ENCODE peak calls at places on chromosomes 2 and 18, in eight cellular contexts. V is stomach, Y is GM23248, I is HL-60, H is heart right ventricle, E is ovary, R is PC-3, X is right cardiac atrium. C is an unnamed sample.

GRCh38 chr18:79543861-79544385 is 135.7 kb upstream of the CTDP1 start:
- DNase-seq in R (no peak), Y (no peak), X (no peak), E (no peak), H (no peak), I (no peak), V (peak), C (no peak)

GRCh38 chr18:44729631-44730101 is 49.0 kb downstream of the SETBP1 start:
- DNase-seq in V (no peak), R (no peak), E (no peak), X (no peak), Y (peak), I (no peak), H (no peak), C (peak)

GRCh38 chr2:121186261-121186660 is 98.7 kb downstream of the TFCP2L1 start:
- DNase-seq in E (no peak), I (no peak), R (no peak), V (peak), X (no peak), Y (no peak), H (no peak), C (no peak)

GRCh38 chr2:9753276-9753600 is 90.0 kb upstream of the TAF1B start:
- DNase-seq in I (peak), E (no peak), H (no peak), V (peak), X (peak), Y (peak), R (peak), C (peak)

GRCh38 chr2:195494452-195494851 is 162.6 kb upstream of the SLC39A10 start:
- DNase-seq in X (no peak), I (no peak), V (no peak), R (no peak), E (no peak), H (no peak), Y (peak), C (no peak)

GRCh38 chr2:158825021-158825420 is 29.9 kb downstream of the DAPL1 start:
- DNase-seq in I (no peak), Y (no peak), R (no peak), X (no peak), E (no peak), V (no peak), H (no peak), C (no peak)

GRCh38 chr18:56202567-56203136 is 435.7 kb downstream of the TXNL1 start:
- DNase-seq in X (no peak), V (no peak), I (no peak), E (no peak), H (no peak), R (no peak), Y (peak), C (no peak)

GRCh38 chr2:100752628-100753333 is 67.2 kb upstream of the NPAS2 start:
- DNase-seq in R (peak), X (no peak), H (no peak), I (peak), V (no peak), Y (peak), E (no peak), C (no peak)

GRCh38 chr18:26556573-26556972 is 8.2 kb upstream of the KCTD1 start:
- DNase-seq in I (no peak), R (no peak), H (no peak), Y (peak), E (no peak), V (no peak), X (no peak), C (no peak)

GRCh38 chr2:8477511-8478132 is 204.2 kb upstream of the ID2 start:
- DNase-seq in Y (no peak), H (no peak), E (peak), I (peak), X (no peak), R (peak), V (no peak), C (no peak)

GRCh38 chr2:26772064-26773001 is 8.2 kb downstream of the SLC35F6 start:
- DNase-seq in R (peak), Y (peak), E (peak), X (peak), H (peak), V (peak), I (no peak), C (peak)

GRCh38 chr2:222468338-222468737 is 44.0 kb downstream of the SGPP2 start:
- DNase-seq in X (peak), H (peak), V (peak), Y (peak), I (no peak), R (no peak), E (peak), C (no peak)

GRCh38 chr2:190050001-190050400 is 12.5 kb downstream of the MSTN start:
- DNase-seq in E (no peak), R (no peak), X (no peak), Y (no peak), V (no peak), I (no peak), H (no peak), C (no peak)

GRCh38 chr2:230602562-230603230 is 109.9 kb upstream of the CAB39 start:
- DNase-seq in Y (no peak), X (no peak), I (peak), E (no peak), V (no peak), H (no peak), R (no peak), C (peak)

GRCh38 chr2:18445412-18446320 is 114.8 kb downstream of the RDH14 start:
- DNase-seq in H (no peak), R (no peak), V (no peak), Y (peak), X (peak), E (no peak), I (no peak), C (no peak)

GRCh38 chr2:170815746-170816498 is 765 bp upstream of the GAD1 start:
- DNase-seq in H (peak), E (peak), I (no peak), R (peak), X (peak), V (peak), Y (peak), C (peak)

GRCh38 chr18:62988467-62988866 is 273.1 kb downstream of the PHLPP1 start:
- DNase-seq in X (no peak), I (no peak), Y (no peak), E (no peak), V (no peak), R (no peak), H (no peak), C (no peak)

GRCh38 chr18:6683112-6683876 is 46.2 kb upstream of the ARHGAP28 start:
- DNase-seq in R (no peak), Y (no peak), H (peak), V (peak), X (peak), E (peak), I (no peak), C (no peak)

GRCh38 chr2:113136828-113137775 is 9.7 kb downstream of the IL1RN start:
- DNase-seq in V (peak), Y (peak), I (no peak), R (peak), H (no peak), X (no peak), E (no peak), C (no peak)

GRCh38 chr2:218081695-218082094 is 12.6 kb downstream of the RUFY4 start:
- DNase-seq in E (no peak), H (no peak), V (no peak), Y (peak), X (no peak), I (no peak), R (no peak), C (no peak)

GRCh38 chr2:36277146-36277808 is 78.3 kb upstream of the CRIM1 start:
- DNase-seq in Y (peak), R (peak), E (no peak), I (no peak), X (no peak), H (no peak), V (no peak), C (no peak)

GRCh38 chr2:3179208-3179607 is 198.4 kb downstream of the EIPR1 start:
- DNase-seq in R (no peak), V (no peak), E (no peak), Y (no peak), H (no peak), I (no peak), X (no peak), C (no peak)

GRCh38 chr2:106264203-106264602 is 70.1 kb upstream of the UXS1 start:
- DNase-seq in V (no peak), R (no peak), Y (no peak), H (no peak), X (no peak), E (no peak), I (no peak), C (no peak)

GRCh38 chr18:12515550-12515949 is 107.8 kb downstream of the PRELID3A start:
- DNase-seq in Y (peak), V (no peak), I (no peak), R (no peak), E (no peak), H (no peak), X (no peak), C (no peak)

GRCh38 chr2:239549711-239550265 is 149.0 kb upstream of the HDAC4 start:
- DNase-seq in R (no peak), E (no peak), I (no peak), V (no peak), X (no peak), Y (no peak), H (no peak), C (no peak)

GRCh38 chr18:37249895-37250618 is 315.5 kb downstream of the CELF4 start:
- DNase-seq in Y (no peak), X (no peak), E (no peak), H (no peak), V (peak), I (no peak), R (no peak), C (no peak)

GRCh38 chr18:76619342-76620315 is 124.6 kb upstream of the ZNF516 start:
- DNase-seq in Y (peak), H (peak), E (peak), V (peak), X (peak), I (peak), R (no peak), C (no peak)

GRCh38 chr18:69774831-69775230 is 172.8 kb downstream of the CD226 start:
- DNase-seq in Y (peak), R (no peak), V (no peak), X (no peak), H (no peak), E (no peak), I (peak), C (no peak)

GRCh38 chr2:104404546-104404945 is 449.4 kb upstream of the POU3F3 start:
- DNase-seq in E (no peak), Y (no peak), I (no peak), H (no peak), X (no peak), R (no peak), V (no peak), C (no peak)

GRCh38 chr18:44601447-44601846 is 79.2 kb upstream of the SETBP1 start:
- DNase-seq in I (no peak), X (no peak), H (no peak), R (peak), Y (peak), V (no peak), E (no peak), C (no peak)

GRCh38 chr2:127149384-127149783 is 42.4 kb upstream of the BIN1 start:
- DNase-seq in X (no peak), V (no peak), Y (peak), E (no peak), R (peak), H (no peak), I (no peak), C (no peak)

GRCh38 chr2:232456296-232457120 is 555 bp downstream of the ALPI start:
- DNase-seq in Y (no peak), H (no peak), R (no peak), X (no peak), V (no peak), E (peak), I (no peak), C (no peak)

GRCh38 chr2:158931577-158931976 is 36.9 kb upstream of the TANC1 start:
- DNase-seq in V (no peak), X (no peak), E (no peak), Y (peak), R (peak), H (no peak), I (no peak), C (no peak)

GRCh38 chr2:113185643-113186315 is 12.0 kb downstream of the PSD4 start:
- DNase-seq in R (no peak), H (peak), Y (no peak), I (no peak), V (peak), E (no peak), X (peak), C (no peak)

DNA sequence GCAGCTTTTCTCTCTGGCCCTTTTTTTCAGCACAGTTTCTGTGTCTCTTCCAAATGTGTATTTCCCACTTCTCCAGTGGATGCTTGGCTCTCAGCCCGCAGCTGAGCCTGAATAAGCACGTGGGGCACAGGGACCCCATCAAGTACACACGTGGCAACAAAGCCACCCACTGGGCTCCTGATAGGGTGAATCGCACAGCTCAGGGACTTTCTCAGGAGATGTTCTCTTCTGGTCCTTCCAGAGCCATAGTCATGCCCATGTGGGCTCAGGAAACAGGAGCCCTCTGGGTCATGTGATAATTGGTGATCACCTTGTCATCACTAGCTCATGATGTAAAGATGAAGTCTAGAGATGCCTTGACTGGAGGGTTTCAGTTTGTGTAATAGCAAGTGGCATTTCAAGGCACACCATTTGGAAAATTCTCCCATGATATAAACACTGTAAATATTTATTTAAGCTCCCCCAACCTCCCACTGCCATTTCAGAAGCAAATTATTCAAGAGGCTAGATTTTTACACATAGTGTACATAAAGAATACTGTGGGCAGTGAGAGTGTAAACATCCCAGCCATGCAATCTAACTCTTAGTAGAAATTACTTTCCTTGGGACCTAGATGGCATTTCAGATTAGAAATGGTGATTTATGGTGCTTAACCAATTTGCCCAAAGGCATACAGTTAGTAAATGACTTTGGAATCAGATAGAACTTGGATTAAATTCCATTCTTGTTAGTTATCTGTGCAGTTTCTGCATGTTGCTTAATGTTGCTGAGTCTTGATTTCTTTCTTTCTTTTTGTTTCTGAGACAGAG is 597.5 kb downstream of the SLC4A3 start:
- DNase-seq in I (no peak), H (no peak), Y (peak), V (no peak), R (peak), X (no peak), E (no peak), C (no peak)
- H3K27ac ChIP-seq in I (no peak), H (no peak), Y (peak), V (no peak), R (peak), X (no peak), E (no peak), C (no peak)

DNA sequence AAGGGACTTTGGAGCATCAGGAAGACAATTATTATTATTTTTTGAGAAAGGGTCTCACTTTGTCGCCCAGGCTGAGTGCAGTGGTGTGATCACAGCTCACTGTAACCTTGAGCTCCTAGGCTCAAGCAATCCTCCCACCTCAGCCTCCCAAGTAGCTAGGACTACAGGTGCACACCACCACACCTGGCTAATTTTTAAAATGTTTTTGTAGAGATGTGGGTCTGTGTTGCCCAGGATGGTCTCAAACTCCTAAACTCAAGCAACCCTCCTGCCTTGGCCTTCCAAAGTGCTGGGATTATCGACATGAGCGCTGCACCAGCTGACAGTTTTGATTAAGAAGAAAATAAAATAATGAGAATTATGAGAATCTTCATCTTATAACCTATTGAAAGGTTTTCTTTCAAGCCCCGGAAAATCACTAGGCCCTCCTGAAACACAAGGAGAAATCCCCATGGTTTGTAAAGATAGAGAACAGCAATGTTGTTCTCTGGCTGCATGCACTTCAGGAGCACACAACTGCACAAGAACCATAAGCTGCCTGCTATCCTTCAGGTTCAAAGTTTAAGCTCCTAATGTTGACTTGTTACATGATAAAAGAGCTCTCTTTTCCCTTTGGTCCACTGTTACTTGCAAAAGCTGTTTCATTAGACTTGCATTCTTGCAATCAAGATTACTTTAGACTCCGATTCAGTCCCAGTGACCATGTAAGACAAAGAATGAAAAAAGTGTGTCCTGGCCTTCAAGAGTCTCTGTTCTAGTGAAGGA is 16.8 kb downstream of the NPC1 start:
- DNase-seq in R (no peak), E (no peak), V (no peak), X (no peak), H (no peak), Y (no peak), I (no peak), C (no peak)
- H3K27ac ChIP-seq in R (no peak), E (no peak), V (no peak), X (no peak), H (no peak), Y (no peak), I (no peak), C (no peak)

GRCh38 chr2:30148850-30149249 is 2.0 kb downstream of the YPEL5 start:
- DNase-seq in H (no peak), Y (no peak), E (no peak), I (peak), R (no peak), V (no peak), X (no peak), C (no peak)

GRCh38 chr2:30149513-30149912 is 2.7 kb downstream of the YPEL5 start:
- DNase-seq in I (peak), R (peak), E (no peak), H (no peak), Y (peak), V (no peak), X (no peak), C (no peak)

GRCh38 chr2:30150786-30151185 is 4.0 kb downstream of the YPEL5 start:
- DNase-seq in H (no peak), V (no peak), E (no peak), R (no peak), X (no peak), Y (no peak), I (no peak), C (no peak)

GRCh38 chr2:30147715-30148611 is 1.2 kb downstream of the YPEL5 start:
- DNase-seq in R (peak), E (peak), X (peak), Y (peak), I (peak), V (peak), H (peak), C (peak)

DNA sequence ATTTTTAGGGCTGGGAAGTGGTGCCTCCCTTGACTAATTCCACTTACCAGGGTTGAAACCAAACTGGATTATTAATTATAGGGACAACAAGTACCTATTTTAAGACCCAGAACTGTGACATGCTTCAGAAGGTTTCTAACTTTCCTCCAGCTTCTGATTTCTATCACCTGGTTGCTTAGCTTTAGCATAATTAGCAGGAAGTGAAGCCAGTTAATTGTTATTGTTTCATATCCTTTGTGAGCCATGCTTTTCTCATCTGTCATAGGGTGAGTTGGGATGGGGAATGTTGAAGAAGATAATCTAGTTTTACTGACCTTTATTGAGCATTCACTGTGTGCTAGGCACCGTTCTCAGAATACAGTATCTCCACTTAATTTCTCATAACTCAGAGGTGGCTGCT is 3.2 kb downstream of the YPEL5 start:
- DNase-seq in X (no peak), R (no peak), I (no peak), H (no peak), E (no peak), V (no peak), Y (peak), C (no peak)
- H3K27ac ChIP-seq in X (no peak), R (no peak), I (no peak), H (no peak), E (no peak), V (no peak), Y (peak), C (no peak)

DNA sequence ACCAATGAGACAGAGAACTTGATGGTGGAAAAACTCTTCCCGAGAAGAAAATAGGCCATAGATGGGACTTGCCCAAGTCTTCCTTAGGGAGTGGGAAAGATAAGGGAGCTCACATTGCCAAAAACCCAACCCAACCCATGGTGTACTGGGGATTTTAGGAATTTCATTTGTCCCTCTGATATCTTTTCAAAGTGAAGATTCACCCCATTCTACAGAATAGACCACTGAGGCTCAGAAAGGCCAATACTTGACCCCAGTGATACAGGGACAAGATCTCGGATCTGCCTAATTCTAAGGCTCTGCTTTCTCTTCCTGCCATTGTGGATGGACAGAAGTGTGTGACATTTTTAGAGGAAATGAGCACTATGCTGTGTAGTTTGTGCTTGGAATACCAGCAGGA is 159.0 kb downstream of the MYCN start:
- DNase-seq in X (no peak), I (no peak), V (no peak), R (no peak), H (no peak), Y (no peak), E (no peak), C (no peak)
- H3K27ac ChIP-seq in X (no peak), I (no peak), V (no peak), R (no peak), H (no peak), Y (no peak), E (no peak), C (no peak)

DNA sequence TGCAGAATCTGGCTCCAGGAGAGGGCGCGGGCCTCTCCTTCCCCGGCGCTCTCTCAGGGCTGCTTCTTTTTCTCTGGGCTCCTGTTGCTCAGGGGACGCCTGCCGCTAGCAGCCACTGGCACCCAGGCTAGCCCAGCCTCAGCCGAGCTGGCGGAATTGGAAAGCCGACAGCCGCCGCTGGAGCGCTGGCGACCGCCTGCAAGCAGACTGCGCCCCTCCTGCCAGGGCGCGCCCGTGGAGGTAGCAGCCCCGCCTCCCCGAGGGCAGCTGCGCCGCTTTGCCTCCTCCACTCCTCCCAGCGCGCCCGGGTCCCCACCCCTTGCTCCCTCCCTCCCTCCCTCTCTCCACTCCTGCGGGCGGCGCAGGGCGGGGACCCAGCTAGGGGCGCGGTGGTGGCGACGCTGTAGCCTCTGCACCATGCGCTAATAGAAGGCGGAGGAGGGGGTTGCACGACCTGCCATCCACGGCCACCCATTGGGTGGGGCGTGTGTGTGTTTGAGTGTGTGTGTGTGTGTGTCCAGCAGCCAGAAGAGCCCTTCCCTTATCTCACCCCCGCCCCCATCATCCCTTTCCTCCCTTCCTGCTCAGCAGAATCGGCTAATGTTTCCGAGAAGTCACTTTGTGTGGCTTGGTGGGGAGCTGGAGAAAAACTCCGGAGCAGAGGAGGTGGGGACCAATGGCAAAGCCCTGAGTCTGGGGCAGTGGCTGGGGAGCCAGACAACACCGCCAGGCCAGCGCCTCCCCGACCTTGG is at the start of gene SCN9A:
- DNase-seq in R (peak), Y (peak), H (peak), E (peak), X (peak), I (no peak), V (peak), C (peak)
- H3K27ac ChIP-seq in R (no peak), Y (peak), H (peak), E (no peak), X (no peak), I (no peak), V (no peak), C (no peak)

C was measured in CD8-positive, alpha-beta T cell.